ENCODE peak calls at places on chromosomes 11 and 22, in four cellular contexts. Y, M, R and I are unnamed samples.

GRCh38 chr11:65654375-65655349 is 8.1 kb downstream of the RELA start:
- DNase-seq in Y (no peak), M (no peak), R (no peak), I (no peak)

GRCh38 chr11:8292351-8292750 is 28.7 kb upstream of the LMO1 start:
- DNase-seq in Y (no peak), M (peak; percentile 43), R (no peak), I (no peak)

GRCh38 chr11:130071211-130071712 is 1.6 kb downstream of the APLP2 start:
- DNase-seq in Y (peak; percentile 53), M (no peak), R (no peak), I (peak; percentile 40)

GRCh38 chr22:48501231-48501750 is 1326.4 kb downstream of the BRD1 start:
- DNase-seq in Y (no peak), M (no peak), R (peak; percentile 19), I (no peak)

GRCh38 chr11:82889133-82890001 is 10.9 kb downstream of the PRCP start:
- DNase-seq in Y (peak; percentile 6), M (no peak), R (peak; percentile 50), I (no peak)

GRCh38 chr11:44658451-44658850 is 68.3 kb upstream of the TSPAN18 start:
- DNase-seq in Y (no peak), M (peak; percentile 57), R (no peak), I (no peak)

GRCh38 chr11:88152381-88152780 is 22.9 kb downstream of the RAB38 start:
- DNase-seq in Y (no peak), M (no peak), R (no peak), I (peak; percentile 45)

GRCh38 chr11:81135570-81135969 is 1598.1 kb downstream of the FAM181B start:
- DNase-seq in Y (no peak), M (no peak), R (no peak), I (no peak)

GRCh38 chr11:122754553-122755322 is 83.6 kb upstream of the CRTAM start:
- DNase-seq in Y (no peak), M (no peak), R (no peak), I (no peak)

GRCh38 chr11:95289378-95289777 is 58.4 kb upstream of the SESN3 start:
- DNase-seq in Y (no peak), M (no peak), R (no peak), I (no peak)

GRCh38 chr11:128302425-128303186 is 284.8 kb downstream of the ETS1 start:
- DNase-seq in Y (no peak), M (no peak), R (no peak), I (no peak)

GRCh38 chr11:32891657-32892354 is 805 bp upstream of the QSER1 start:
- DNase-seq in Y (peak; percentile 15), M (no peak), R (no peak), I (peak; percentile 25)

GRCh38 chr11:57438345-57439280 is 11.7 kb upstream of the SLC43A3 start:
- DNase-seq in Y (no peak), M (no peak), R (no peak), I (no peak)

GRCh38 chr11:110979696-110980095 is 265.8 kb upstream of the POU2AF2 start:
- DNase-seq in Y (peak; percentile 52), M (no peak), R (no peak), I (no peak)

GRCh38 chr22:38843716-38844660 is at the start of gene NPTXR:
- DNase-seq in Y (no peak), M (no peak), R (peak; percentile 65), I (peak; percentile 34)

GRCh38 chr11:115168229-115168671 is 336.0 kb downstream of the CADM1 start:
- DNase-seq in Y (no peak), M (no peak), R (no peak), I (no peak)

GRCh38 chr22:34992672-34993071 is 73.3 kb upstream of the ISX start:
- DNase-seq in Y (no peak), M (no peak), R (no peak), I (peak; percentile 13)

GRCh38 chr11:92717240-92717639 is 252.2 kb upstream of the MTNR1B start:
- DNase-seq in Y (no peak), M (no peak), R (no peak), I (no peak)

GRCh38 chr11:14273885-14274284 is 85.1 kb downstream of the RRAS2 start:
- DNase-seq in Y (no peak), M (no peak), R (no peak), I (peak; percentile 83)

GRCh38 chr11:61847914-61848581 is 19.9 kb downstream of the FADS2 start:
- DNase-seq in Y (no peak), M (no peak), R (no peak), I (no peak)

GRCh38 chr11:2699185-2699530 is 636 bp downstream of the KCNQ1OT1 start:
- DNase-seq in Y (no peak), M (no peak), R (peak; percentile 56), I (no peak)

GRCh38 chr11:272931-273198 is 5.3 kb upstream of the NLRP6 start:
- DNase-seq in Y (no peak), M (no peak), R (no peak), I (no peak)

GRCh38 chr11:20668410-20668809 is 976 bp upstream of the NELL1 start:
- DNase-seq in Y (no peak), M (no peak), R (no peak), I (no peak)

GRCh38 chr11:2166091-2166851 is 5.3 kb upstream of the INS start:
- DNase-seq in Y (no peak), M (no peak), R (peak; percentile 66), I (peak; percentile 41)

GRCh38 chr11:79274636-79275315 is 166.1 kb downstream of the TENM4 start:
- DNase-seq in Y (peak; percentile 78), M (no peak), R (no peak), I (peak; percentile 80)

GRCh38 chr22:38835888-38836301 is 7.9 kb downstream of the NPTXR start:
- DNase-seq in Y (peak; percentile 11), M (no peak), R (no peak), I (peak; percentile 90)

GRCh38 chr22:22463855-22464540 is 44.5 kb downstream of the ZNF280B start:
- DNase-seq in Y (peak; percentile 81), M (no peak), R (no peak), I (peak; percentile 40)

GRCh38 chr11:84543367-84544159 is 1083.6 kb downstream of the DLG2 start:
- DNase-seq in Y (no peak), M (no peak), R (no peak), I (no peak)
- TF ChIP-seq CTCF in Y (no peak), M (no peak), R (no peak), I (no peak)

DNA sequence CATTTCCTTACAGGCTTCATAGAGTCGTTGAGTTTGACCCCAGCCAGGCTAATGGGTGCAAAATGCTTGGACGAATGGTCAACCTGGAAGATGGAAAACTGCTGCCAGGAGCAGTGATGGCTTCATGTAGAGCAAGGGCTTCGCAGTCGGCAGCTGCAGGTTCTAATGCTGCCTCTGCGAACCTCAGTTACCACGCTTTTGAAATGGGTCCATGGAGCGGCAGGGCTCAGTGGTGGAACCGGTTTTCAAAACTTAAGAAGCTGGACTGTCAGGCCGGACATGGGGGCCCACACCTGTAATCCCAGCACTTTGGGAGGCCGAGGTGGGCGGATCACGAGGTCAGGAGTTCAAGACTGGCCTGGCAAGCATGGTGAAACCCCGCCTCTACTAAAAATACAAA is 55.9 kb upstream of the PRR5 start:
- DNase-seq in Y (no peak), M (no peak), R (peak; percentile 30), I (no peak)
- TF ChIP-seq CTCF in Y (no peak), M (no peak), R (no peak), I (no peak)

GRCh38 chr22:36986242-36986821 is 32.9 kb downstream of the TST start:
- DNase-seq in Y (no peak), M (no peak), R (no peak), I (no peak)
- TF ChIP-seq CTCF in Y (peak; percentile 62), M (peak; percentile 34), R (peak; percentile 58), I (peak; percentile 58)

GRCh38 chr11:126281245-126281644 is 1.6 kb upstream of the TIRAP start:
- DNase-seq in Y (no peak), M (no peak), R (peak; percentile 70), I (no peak)

GRCh38 chr11:126282742-126283591 is at the start of gene TIRAP:
- DNase-seq in Y (peak; percentile 42), M (no peak), R (peak; percentile 82), I (peak; percentile 52)

GRCh38 chr11:126280595-126280994 is 2.3 kb upstream of the TIRAP start:
- DNase-seq in Y (no peak), M (no peak), R (no peak), I (no peak)

GRCh38 chr11:126281666-126282175 is 1.2 kb upstream of the TIRAP start:
- DNase-seq in Y (no peak), M (no peak), R (no peak), I (no peak)

GRCh38 chr11:126282361-126282741 is 542 bp upstream of the TIRAP start:
- DNase-seq in Y (peak; percentile 61), M (peak; percentile 74), R (no peak), I (peak; percentile 41)
- TF ChIP-seq CTCF in Y (peak; percentile 13), M (no peak), R (no peak), I (no peak)

GRCh38 chr11:133619973-133620372 is 87.7 kb upstream of the OPCML start:
- DNase-seq in Y (no peak), M (no peak), R (no peak), I (no peak)
- TF ChIP-seq CTCF in Y (no peak), M (peak; percentile 51), R (no peak), I (no peak)

GRCh38 chr22:41964106-41964494 is 5.1 kb upstream of the SEPTIN3 start:
- DNase-seq in Y (no peak), M (no peak), R (no peak), I (no peak)

GRCh38 chr22:41966225-41966606 is 3.0 kb upstream of the SEPTIN3 start:
- DNase-seq in Y (no peak), M (no peak), R (no peak), I (no peak)

GRCh38 chr22:41968601-41969000 is 642 bp upstream of the SEPTIN3 start:
- DNase-seq in Y (peak; percentile 12), M (no peak), R (no peak), I (no peak)

GRCh38 chr22:41966607-41967240 is 2.5 kb upstream of the SEPTIN3 start:
- DNase-seq in Y (peak; percentile 86), M (no peak), R (no peak), I (peak; percentile 88)

GRCh38 chr22:41963453-41964105 is 5.7 kb upstream of the SEPTIN3 start:
- DNase-seq in Y (peak; percentile 88), M (no peak), R (peak; percentile 67), I (peak; percentile 60)
- TF ChIP-seq CTCF in Y (no peak), M (no peak), R (no peak), I (no peak)